ENCODE peak calls at places on chromosomes 6 and 20, in ten cellular contexts. M is HepG2; J is CD4-positive, CD25-positive, alpha-beta regulatory T cell; R is left lung; O is left ventricle myocardium inferior; C is K562; P is naive thymus-derived CD4-positive, alpha-beta T cell; H is tibial nerve; D is Caco-2; V is neuronal stem cell. E is an unnamed sample.
A peak's percentile ranks its signal among the peaks of the same experiment; 100 is the strongest.

GRCh38 chr6:42344756-42345155 is 107.0 kb downstream of the TRERF1 start:
- DNase-seq in M (no peak), J (no peak), R (no peak), O (no peak), C (no peak), P (no peak), H (no peak), D (no peak), V (no peak), E (no peak)

GRCh38 chr6:71254323-71254722 is 34.3 kb upstream of the OGFRL1 start:
- DNase-seq in M (no peak), J (no peak), R (no peak), O (no peak), C (no peak), P (no peak), H (no peak), D (no peak), V (peak; percentile 8), E (no peak)

GRCh38 chr20:14235355-14235754 is 102.1 kb downstream of the FLRT3 start:
- DNase-seq in M (no peak), J (no peak), R (no peak), O (no peak), C (no peak), P (no peak), H (no peak), D (no peak), V (no peak), E (no peak)

GRCh38 chr6:122818866-122819265 is 29.8 kb downstream of the SMPDL3A start:
- DNase-seq in M (no peak), J (no peak), R (no peak), O (no peak), C (no peak), P (no peak), H (no peak), D (no peak), V (no peak), E (peak; percentile 16)

GRCh38 chr20:40948352-40949267 is 80.0 kb upstream of the TOP1 start:
- DNase-seq in M (no peak), J (no peak), R (no peak), O (no peak), C (no peak), P (no peak), H (no peak), D (no peak), V (no peak), E (no peak)

GRCh38 chr6:73393278-73393677 is 1.4 kb upstream of the DDX43 start:
- DNase-seq in M (no peak), J (no peak), R (no peak), O (no peak), C (no peak), P (no peak), H (no peak), D (no peak), V (no peak), E (no peak)

GRCh38 chr20:18727032-18727508 is 86.5 kb upstream of the SCP2D1 start:
- DNase-seq in M (no peak), J (no peak), R (no peak), O (no peak), C (no peak), P (no peak), H (no peak), D (no peak), V (no peak), E (no peak)

GRCh38 chr20:21523895-21524294 is 10.0 kb upstream of the NKX2-2 start:
- DNase-seq in M (no peak), J (no peak), R (no peak), O (no peak), C (no peak), P (no peak), H (no peak), D (no peak), V (no peak), E (no peak)

GRCh38 chr6:134235937-134236751 is 81.8 kb downstream of the SGK1 start:
- DNase-seq in M (no peak), J (peak; percentile 83), R (no peak), O (no peak), C (no peak), P (no peak), H (no peak), D (no peak), V (no peak), E (no peak)

GRCh38 chr20:60427516-60427915 is 469.3 kb downstream of the CDH26 start:
- DNase-seq in M (no peak), J (no peak), R (no peak), O (no peak), C (no peak), P (no peak), H (no peak), D (no peak), V (no peak), E (no peak)

GRCh38 chr6:133701633-133702331 is 187.1 kb upstream of the TCF21 start:
- DNase-seq in M (no peak), J (no peak), R (no peak), O (peak; percentile 53), C (peak; percentile 81), P (no peak), H (no peak), D (no peak), V (no peak), E (no peak)

GRCh38 chr20:39576786-39577185 is 614.6 kb downstream of the DHX35 start:
- DNase-seq in M (no peak), J (no peak), R (no peak), O (no peak), C (no peak), P (no peak), H (no peak), D (no peak), V (no peak), E (no peak)

GRCh38 chr6:89475106-89475505 is 42.2 kb downstream of the ANKRD6 start:
- DNase-seq in M (no peak), J (no peak), R (no peak), O (no peak), C (no peak), P (no peak), H (no peak), D (no peak), V (no peak), E (no peak)

GRCh38 chr6:146590492-146590891 is 8.3 kb upstream of the ADGB start:
- DNase-seq in M (no peak), J (no peak), R (no peak), O (no peak), C (no peak), P (no peak), H (no peak), D (no peak), V (no peak), E (no peak)

GRCh38 chr6:168737481-168737880 is 296.5 kb downstream of the SMOC2 start:
- DNase-seq in M (peak; percentile 18), J (no peak), R (no peak), O (no peak), C (no peak), P (no peak), H (no peak), D (no peak), V (no peak), E (no peak)

GRCh38 chr6:105317607-105318533 is 85.0 kb downstream of the PREP start:
- DNase-seq in M (peak; percentile 8), J (peak; percentile 16), R (no peak), O (no peak), C (no peak), P (no peak), H (no peak), D (peak; percentile 42), V (no peak), E (no peak)

GRCh38 chr6:165900970-165901369 is 237.9 kb upstream of the PDE10A start:
- DNase-seq in M (no peak), J (no peak), R (no peak), O (no peak), C (no peak), P (no peak), H (no peak), D (no peak), V (no peak), E (no peak)
- H3K4me1 ChIP-seq in M (no peaks in the 10 kb centered on the region), J (no peaks in the 10 kb centered on the region), R (no peaks in the 10 kb centered on the region), O (no peaks in the 10 kb centered on the region), C (no peaks in the 10 kb centered on the region), P (no peaks in the 10 kb centered on the region), H (no peaks in the 10 kb centered on the region), D (no peaks in the 10 kb centered on the region), V (no peaks in the 10 kb centered on the region), E (no peaks in the 10 kb centered on the region)

GRCh38 chr20:31705191-31705590 is 17.5 kb downstream of the BCL2L1 start:
- DNase-seq in M (no peak), J (no peak), R (no peak), O (no peak), C (no peak), P (no peak), H (no peak), D (no peak), V (no peak), E (no peak)
- H3K4me1 ChIP-seq in M (peaks cover 99% of the 10 kb centered on the region), J (peaks cover 29% of the 10 kb centered on the region), R (peaks cover 46% of the 10 kb centered on the region), O (peaks cover 98% of the 10 kb centered on the region), C (peaks cover 42% of the 10 kb centered on the region), P (peaks cover 26% of the 10 kb centered on the region), H (peaks cover 60% of the 10 kb centered on the region), D (peaks cover 90% of the 10 kb centered on the region), V (no peaks in the 10 kb centered on the region), E (peaks cover 5% of the 10 kb centered on the region)

GRCh38 chr6:10528170-10528981 is 7.2 kb downstream of the GCNT2 start:
- DNase-seq in M (peak; percentile 94), J (peak; percentile 69), R (peak; percentile 66), O (no peak), C (no peak), P (no peak), H (no peak), D (peak; percentile 63), V (no peak), E (peak; percentile 14)
- H3K4me1 ChIP-seq in M (peaks cover 40% of the 10 kb centered on the region), J (peaks cover 35% of the 10 kb centered on the region), R (peaks cover 2% of the 10 kb centered on the region), O (peaks cover 72% of the 10 kb centered on the region), C (peaks cover 6% of the 10 kb centered on the region), P (peaks cover 15% of the 10 kb centered on the region), H (no peaks in the 10 kb centered on the region), D (peaks cover 21% of the 10 kb centered on the region), V (peaks cover 3% of the 10 kb centered on the region), E (peaks cover 14% of the 10 kb centered on the region)

DNA sequence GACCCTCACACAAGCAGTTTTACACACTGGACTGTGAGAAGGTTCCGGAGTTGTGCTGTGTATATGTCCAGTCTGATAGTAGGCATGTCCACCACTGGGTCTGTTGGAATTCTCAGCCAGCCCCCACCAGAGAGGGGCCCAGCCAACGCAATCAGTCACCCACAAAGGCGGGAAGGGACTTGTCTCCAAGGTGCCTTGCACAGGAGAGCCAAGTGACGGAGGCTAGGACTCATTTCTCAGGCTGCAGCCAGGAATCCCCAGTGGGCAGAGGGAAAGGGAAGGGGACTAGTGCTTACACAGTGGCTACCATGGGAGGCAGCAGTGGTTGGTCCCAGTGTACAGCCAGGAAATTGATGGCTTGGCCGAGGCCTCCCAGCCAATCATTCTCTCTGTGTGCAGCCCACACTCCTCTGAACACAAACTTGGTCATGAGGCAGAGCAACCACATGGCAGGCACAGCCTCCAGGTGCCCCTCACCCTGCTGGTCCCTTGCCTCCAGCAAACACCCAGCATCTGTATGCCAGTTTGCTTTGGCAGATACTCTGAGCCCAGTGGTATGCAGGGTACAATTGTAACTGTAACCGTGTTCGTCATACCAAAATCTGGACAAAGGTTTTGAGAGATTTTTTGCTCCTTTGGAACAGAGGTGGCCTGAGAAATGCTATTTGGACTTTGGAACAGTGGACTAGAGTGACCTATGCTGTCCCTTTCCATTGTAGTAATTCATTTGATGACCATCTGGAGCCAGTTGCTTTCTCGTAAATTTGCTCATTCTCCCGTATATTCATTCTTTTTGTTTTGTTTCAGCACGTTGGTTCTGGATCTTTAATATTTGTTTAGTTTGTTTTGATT is 72.9 kb upstream of the MYL9 start:
- DNase-seq in M (peak; percentile 85), J (no peak), R (no peak), O (no peak), C (no peak), P (no peak), H (no peak), D (peak; percentile 51), V (no peak), E (no peak)
- H3K4me1 ChIP-seq in M (peaks cover 100% of the 10 kb centered on the region), J (peaks cover 79% of the 10 kb centered on the region), R (peaks cover 54% of the 10 kb centered on the region), O (peaks cover 100% of the 10 kb centered on the region), C (peaks cover 40% of the 10 kb centered on the region), P (peaks cover 44% of the 10 kb centered on the region), H (peaks cover 88% of the 10 kb centered on the region), D (peaks cover 68% of the 10 kb centered on the region), V (peaks cover 10% of the 10 kb centered on the region), E (peaks cover 17% of the 10 kb centered on the region)

GRCh38 chr20:36473164-36473563 is 68.2 kb upstream of the MYL9 start:
- DNase-seq in M (no peak), J (no peak), R (no peak), O (no peak), C (no peak), P (no peak), H (no peak), D (no peak), V (no peak), E (no peak)
- H3K4me1 ChIP-seq in M (peaks cover 68% of the 10 kb centered on the region), J (peaks cover 36% of the 10 kb centered on the region), R (peaks cover 36% of the 10 kb centered on the region), O (peaks cover 85% of the 10 kb centered on the region), C (peaks cover 16% of the 10 kb centered on the region), P (peaks cover under 1% of the 10 kb centered on the region), H (peaks cover 57% of the 10 kb centered on the region), D (peaks cover 29% of the 10 kb centered on the region), V (no peaks in the 10 kb centered on the region), E (no peaks in the 10 kb centered on the region)

E was measured in HAP-1.